ENCODE peak calls at places on chromosomes 6 and 20, in nine cellular contexts. Z is BJ, W is hepatic stellate cell, L is left lung, H is SHP77, N is endothelial cell, E is cerebellar cortex, X is left cardiac atrium, I is GM12891. M is an unnamed sample.

GRCh38 chr6:50098306-50098705 is 48.6 kb upstream of the DEFB112 start:
- DNase-seq in L (no peak), Z (no peak), N (no peak), I (no peak), X (no peak), E (no peak), W (no peak), H (no peak), M (no peak)

GRCh38 chr6:167296902-167297301 is 5.8 kb downstream of the UNC93A start:
- DNase-seq in N (no peak), E (no peak), X (no peak), W (no peak), H (no peak), Z (no peak), I (no peak), L (no peak), M (peak; percentile 26)

GRCh38 chr6:116387374-116387773 is 16.6 kb downstream of the DSE start:
- DNase-seq in H (no peak), L (peak; percentile 50), I (no peak), N (no peak), W (no peak), X (no peak), Z (no peak), E (no peak), M (peak; percentile 63)

GRCh38 chr6:95228636-95229035 is 348.7 kb upstream of the MANEA start:
- DNase-seq in X (no peak), W (no peak), Z (no peak), E (no peak), L (no peak), I (no peak), H (peak; percentile 41), N (no peak), M (no peak)

GRCh38 chr6:25041676-25042598 is 106.2 kb upstream of the RIPOR2 start:
- DNase-seq in X (no peak), L (no peak), N (no peak), W (no peak), I (no peak), H (peak; percentile 50), Z (no peak), E (no peak), M (no peak)

GRCh38 chr6:49499121-49499520 is 602 bp upstream of the GLYATL3 start:
- DNase-seq in L (no peak), X (no peak), H (no peak), N (no peak), W (no peak), E (no peak), Z (no peak), I (no peak), M (no peak)

GRCh38 chr20:23267909-23268308 is 82.7 kb upstream of the NXT1 start:
- DNase-seq in I (no peak), Z (no peak), X (no peak), N (no peak), H (no peak), L (no peak), W (no peak), E (no peak), M (no peak)

GRCh38 chr6:109767961-109768360 is 76.9 kb downstream of the FIG4 start:
- DNase-seq in Z (no peak), X (no peak), N (no peak), L (no peak), E (peak; percentile 17), H (no peak), W (no peak), I (no peak), M (no peak)

M was measured in RPMI8226.